ENCODE peak calls at places on chromosomes 7 and 10, in five cellular contexts. N is K562, G is HCT116, I is GM12878, R is HepG2. H is an unnamed sample.

GRCh38 chr10:94991243-94991888 is 52.9 kb downstream of the CYP2C9 start:
- DNase-seq in N (no peak), G (peak; percentile 37), I (no peak), R (peak; percentile 1), H (no peak)

GRCh38 chr7:108097703-108098102 is 32.5 kb downstream of the LAMB4 start:
- DNase-seq in N (peak; percentile 64), G (peak; percentile 19), I (no peak), R (peak; percentile 20), H (peak; percentile 59)

GRCh38 chr7:81816312-81816711 is 46.5 kb upstream of the HGF start:
- DNase-seq in N (no peak), G (no peak), I (no peak), R (no peak), H (peak; percentile 56)

GRCh38 chr7:100875356-100875751 is 451 bp downstream of the SRRT start:
- DNase-seq in N (no peak), G (no peak), I (no peak), R (peak; percentile 40), H (peak; percentile 81)

GRCh38 chr7:30166155-30166840 is 31.5 kb downstream of the MTURN start:
- DNase-seq in N (no peak), G (no peak), I (no peak), R (no peak), H (no peak)

GRCh38 chr7:115749924-115750323 is 280.6 kb downstream of the TFEC start:
- DNase-seq in N (no peak), G (no peak), I (no peak), R (no peak), H (no peak)

GRCh38 chr10:34908472-34908871 is 93.4 kb upstream of the PARD3 start:
- DNase-seq in N (no peak), G (no peak), I (no peak), R (no peak), H (peak; percentile 44)

GRCh38 chr10:109914966-109915365 is 8.3 kb downstream of the XPNPEP1 start:
- DNase-seq in N (no peak), G (peak; percentile 62), I (peak; percentile 41), R (peak; percentile 61), H (no peak)

GRCh38 chr7:137931823-137932222 is 70.1 kb downstream of the CREB3L2 start:
- DNase-seq in N (no peak), G (no peak), I (no peak), R (peak; percentile 59), H (no peak)

GRCh38 chr7:36128448-36129047 is 24.5 kb upstream of the EEPD1 start:
- DNase-seq in N (peak; percentile 17), G (peak; percentile 60), I (no peak), R (peak; percentile 76), H (peak; percentile 37)

GRCh38 chr7:108613147-108613948 is 43.7 kb downstream of the DNAJB9 start:
- DNase-seq in N (peak; percentile 57), G (peak; percentile 33), I (no peak), R (peak; percentile 32), H (peak; percentile 35)

GRCh38 chr7:133433165-133433812 is 180.4 kb downstream of the EXOC4 start:
- DNase-seq in N (no peak), G (no peak), I (no peak), R (peak; percentile 71), H (no peak)

GRCh38 chr10:117442521-117442920 is 67.3 kb upstream of the PDZD8 start:
- DNase-seq in N (no peak), G (no peak), I (no peak), R (no peak), H (no peak)

GRCh38 chr7:44622342-44623151 is 16.1 kb downstream of the OGDH start:
- DNase-seq in N (no peak), G (no peak), I (no peak), R (peak; percentile 71), H (no peak)

GRCh38 chr7:17948503-17949238 is 8.4 kb upstream of the SNX13 start:
- DNase-seq in N (no peak), G (no peak), I (no peak), R (no peak), H (no peak)

GRCh38 chr10:114367676-114368391 is 36.5 kb downstream of the AFAP1L2 start:
- DNase-seq in N (no peak), G (no peak), I (no peak), R (no peak), H (peak; percentile 62)

GRCh38 chr7:129494041-129494440 is 8.3 kb upstream of the SMKR1 start:
- DNase-seq in N (no peak), G (no peak), I (peak; percentile 31), R (no peak), H (no peak)

GRCh38 chr10:127017406-127018297 is 112.4 kb downstream of the DOCK1 start:
- DNase-seq in N (no peak), G (no peak), I (no peak), R (no peak), H (no peak)

GRCh38 chr7:45973725-45974532 is 52.9 kb upstream of the IGFBP3 start:
- DNase-seq in N (no peak), G (no peak), I (no peak), R (peak; percentile 98), H (no peak)

GRCh38 chr7:10022957-10023356 is 950.7 kb upstream of the PHF14 start:
- DNase-seq in N (no peak), G (peak; percentile 12), I (no peak), R (no peak), H (peak; percentile 13)

GRCh38 chr7:1569016-1569415 is 816 bp downstream of the PSMG3 start:
- DNase-seq in N (peak; percentile 49), G (no peak), I (no peak), R (no peak), H (peak; percentile 48)

GRCh38 chr7:351681-352480 is 61.9 kb downstream of the FOXL3 start:
- DNase-seq in N (no peak), G (no peak), I (no peak), R (no peak), H (no peak)

GRCh38 chr10:80414126-80414898 is 6.0 kb downstream of the PRXL2A start:
- DNase-seq in N (peak; percentile 66), G (no peak), I (no peak), R (peak; percentile 73), H (peak; percentile 36)

GRCh38 chr10:132444877-132445351 is 47.9 kb downstream of the PWWP2B start:
- DNase-seq in N (no peak), G (no peak), I (no peak), R (no peak), H (no peak)

GRCh38 chr7:38318803-38319416 is 45.5 kb upstream of the TARP start:
- DNase-seq in N (peak; percentile 55), G (peak; percentile 40), I (no peak), R (peak; percentile 23), H (peak; percentile 67)

GRCh38 chr10:116490028-116490662 is 55.6 kb upstream of the PNLIP start:
- DNase-seq in N (peak; percentile 10), G (peak; percentile 28), I (no peak), R (peak; percentile 5), H (peak; percentile 47)

GRCh38 chr10:58590152-58590551 is 77.5 kb downstream of the BICC1 start:
- DNase-seq in N (no peak), G (no peak), I (no peak), R (no peak), H (peak; percentile 5)

GRCh38 chr10:8375137-8375536 is 320.6 kb downstream of the GATA3 start:
- DNase-seq in N (no peak), G (no peak), I (no peak), R (no peak), H (no peak)

GRCh38 chr10:8378198-8378983 is 323.9 kb downstream of the GATA3 start:
- DNase-seq in N (no peak), G (no peak), I (no peak), R (no peak), H (no peak)

GRCh38 chr10:8380833-8381491 is 326.5 kb downstream of the GATA3 start:
- DNase-seq in N (no peak), G (no peak), I (no peak), R (no peak), H (no peak)

GRCh38 chr10:8374334-8374733 is 319.8 kb downstream of the GATA3 start:
- DNase-seq in N (no peak), G (no peak), I (no peak), R (no peak), H (no peak)

DNA sequence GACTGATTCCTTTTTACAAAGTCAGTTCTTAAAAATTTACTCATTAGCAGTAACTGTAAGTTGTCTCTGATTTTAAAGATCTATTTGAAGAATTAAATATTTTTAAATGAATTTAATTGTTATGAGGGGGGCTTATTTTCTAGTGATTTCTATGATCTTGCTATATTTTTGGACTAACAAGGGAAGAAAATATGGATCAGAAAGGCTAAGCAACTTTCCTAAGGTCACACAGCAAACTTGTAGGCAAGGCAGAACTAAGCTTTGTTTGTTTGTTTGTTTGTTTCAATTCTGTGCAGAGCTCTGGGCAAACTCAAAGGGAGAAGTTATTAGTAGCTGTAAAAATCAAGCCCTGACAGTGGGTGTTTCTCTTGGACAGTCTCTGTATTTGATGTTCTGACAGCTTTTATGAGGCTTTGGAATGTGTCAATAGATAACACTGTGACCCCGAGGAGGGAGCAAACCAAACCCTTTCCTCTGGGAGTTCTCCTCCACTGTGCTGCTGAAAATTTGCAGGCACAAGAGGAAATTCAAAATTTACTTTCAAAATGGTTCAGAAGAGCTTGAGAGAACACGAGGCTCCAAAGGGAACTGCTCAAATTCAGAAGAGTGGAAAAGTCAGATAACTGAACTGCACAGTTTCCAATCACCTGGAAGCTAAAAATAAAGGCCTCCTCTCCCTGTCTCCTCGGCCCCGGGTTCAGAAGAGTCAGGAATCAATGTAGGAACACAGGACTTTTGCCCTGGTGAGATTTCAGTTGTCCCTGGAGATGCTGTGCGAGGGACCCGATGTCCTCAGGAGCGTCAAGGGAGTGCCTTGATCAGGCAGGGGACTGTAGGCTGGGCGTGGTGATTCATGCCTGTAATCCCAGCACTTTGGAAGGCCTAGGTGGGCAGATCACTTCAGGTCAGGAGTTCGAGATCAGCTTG is 325.7 kb downstream of the GATA3 start:
- DNase-seq in N (no peak), G (no peak), I (no peak), R (no peak), H (no peak)
- TF ChIP-seq ZBTB33 in N (no peak), G (no peak), I (no peak), R (no peak), H (no peak)

DNA sequence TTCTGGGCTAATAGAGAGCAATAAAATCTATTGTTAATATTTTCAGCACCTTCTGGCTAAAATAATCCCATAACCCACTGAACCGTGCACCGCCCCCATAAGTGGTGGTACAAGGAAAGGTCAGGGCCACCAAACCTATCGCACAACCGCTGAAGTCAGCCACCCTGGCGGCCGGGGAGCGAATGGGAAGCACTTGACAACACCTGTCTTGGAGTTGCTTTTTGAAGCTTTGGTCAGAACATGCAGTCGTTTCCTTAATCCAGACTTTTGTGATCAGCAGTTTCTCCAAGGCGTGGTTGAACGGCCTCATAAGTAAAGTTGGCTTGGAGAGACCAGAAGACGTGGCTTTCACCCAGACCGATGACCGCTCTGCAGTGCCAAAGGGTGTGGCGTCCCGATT is 97.4 kb downstream of the DNAJB6 start:
- DNase-seq in N (no peak), G (no peak), I (no peak), R (no peak), H (no peak)
- TF ChIP-seq ZBTB33 in N (no peak), G (no peak), I (no peak), R (no peak), H (no peak)

GRCh38 chr10:96222441-96222840 is 48.9 kb downstream of the BLNK start:
- DNase-seq in N (no peak), G (no peak), I (no peak), R (no peak), H (no peak)
- TF ChIP-seq ZBTB33 in N (no peak), G (no peak), I (no peak), R (no peak), H (no peak)

DNA sequence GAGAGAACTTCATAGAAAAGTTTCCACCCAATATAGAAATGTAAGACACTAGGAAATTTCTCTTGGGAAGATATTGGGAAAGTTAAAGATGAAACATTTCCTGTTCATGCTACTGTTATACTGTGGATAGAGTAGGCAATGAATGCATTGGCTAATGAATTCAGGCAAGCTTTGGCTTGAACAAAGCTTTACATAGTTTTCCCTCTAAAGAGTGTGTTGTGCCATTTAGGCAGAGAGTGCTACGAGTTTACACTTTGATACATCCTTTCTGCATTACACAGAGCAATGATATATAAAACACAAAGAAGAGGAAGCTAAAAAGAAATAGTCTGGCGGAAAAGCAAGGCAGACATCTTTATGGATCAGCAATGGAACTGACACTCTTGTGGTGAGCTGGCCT is 125.9 kb upstream of the SHH start:
- DNase-seq in N (no peak), G (no peak), I (no peak), R (no peak), H (no peak)
- TF ChIP-seq ZBTB33 in N (no peak), G (no peak), I (no peak), R (no peak), H (no peak)

H was measured in SK-N-SH.